ENCODE peak calls at places on chromosomes 4 and X, in six cellular contexts. One of them, this sample, is unnamed.

GRCh38 chr4:143443728-143444127 is 69.8 kb upstream of the SMARCA5 start:
- DNase-seq in tibial artery: no peak
- DNase-seq in GM12865: no peak
- DNase-seq in HCT116: no peak
- DNase-seq in cardiac fibroblast: no peak
- DNase-seq in right lobe of liver: no peak
- DNase-seq in this sample: no peak

GRCh38 chr4:168759321-168759720 is 250.7 kb downstream of the CBR4 start:
- DNase-seq in tibial artery: no peak
- DNase-seq in GM12865: no peak
- DNase-seq in HCT116: no peak
- DNase-seq in cardiac fibroblast: no peak
- DNase-seq in right lobe of liver: no peak
- DNase-seq in this sample: no peak

GRCh38 chrX:120561634-120562568 is 1.1 kb upstream of the CUL4B start:
- DNase-seq in tibial artery: no peak
- DNase-seq in GM12865: peak
- DNase-seq in HCT116: no peak
- DNase-seq in cardiac fibroblast: no peak
- DNase-seq in right lobe of liver: no peak
- DNase-seq in this sample: no peak

GRCh38 chr4:139171878-139172691 is 4.9 kb downstream of the ELF2 start:
- DNase-seq in tibial artery: no peak
- DNase-seq in GM12865: no peak
- DNase-seq in HCT116: no peak
- DNase-seq in cardiac fibroblast: peak
- DNase-seq in right lobe of liver: no peak
- DNase-seq in this sample: peak

GRCh38 chrX:15349046-15349445 is 13.7 kb upstream of the PIGA start:
- DNase-seq in tibial artery: no peak
- DNase-seq in GM12865: peak
- DNase-seq in HCT116: peak
- DNase-seq in cardiac fibroblast: peak
- DNase-seq in right lobe of liver: no peak
- DNase-seq in this sample: peak

GRCh38 chr4:153579872-153580271 is 104.2 kb upstream of the TLR2 start:
- DNase-seq in tibial artery: no peak
- DNase-seq in GM12865: no peak
- DNase-seq in HCT116: no peak
- DNase-seq in cardiac fibroblast: no peak
- DNase-seq in right lobe of liver: no peak
- DNase-seq in this sample: no peak

GRCh38 chrX:129597905-129598304 is 56.9 kb downstream of the APLN start:
- DNase-seq in tibial artery: no peak
- DNase-seq in GM12865: no peak
- DNase-seq in HCT116: no peak
- DNase-seq in cardiac fibroblast: no peak
- DNase-seq in right lobe of liver: no peak
- DNase-seq in this sample: no peak

GRCh38 chr4:18869166-18869565 is 847.6 kb upstream of the LCORL start:
- DNase-seq in tibial artery: no peak
- DNase-seq in GM12865: no peak
- DNase-seq in HCT116: no peak
- DNase-seq in cardiac fibroblast: no peak
- DNase-seq in right lobe of liver: no peak
- DNase-seq in this sample: peak

GRCh38 chr4:109730294-109731051 is 603 bp upstream of the PLA2G12A start:
- DNase-seq in tibial artery: peak
- DNase-seq in GM12865: no peak
- DNase-seq in HCT116: no peak
- DNase-seq in cardiac fibroblast: peak
- DNase-seq in right lobe of liver: peak
- DNase-seq in this sample: peak

GRCh38 chr4:96164814-96165351 is 325.0 kb downstream of the PDHA2 start:
- DNase-seq in tibial artery: no peak
- DNase-seq in GM12865: no peak
- DNase-seq in HCT116: no peak
- DNase-seq in cardiac fibroblast: peak
- DNase-seq in right lobe of liver: no peak
- DNase-seq in this sample: peak

GRCh38 chrX:51743179-51743957 is at the start of gene GSPT2:
- DNase-seq in tibial artery: peak
- DNase-seq in GM12865: peak
- DNase-seq in HCT116: no peak
- DNase-seq in cardiac fibroblast: peak
- DNase-seq in right lobe of liver: peak
- DNase-seq in this sample: peak

GRCh38 chrX:119726900-119727555 is 31.4 kb upstream of the SOWAHD start:
- DNase-seq in tibial artery: no peak
- DNase-seq in GM12865: peak
- DNase-seq in HCT116: no peak
- DNase-seq in cardiac fibroblast: no peak
- DNase-seq in right lobe of liver: no peak
- DNase-seq in this sample: no peak

GRCh38 chrX:74009041-74009440 is 294.9 kb upstream of the ZCCHC13 start:
- DNase-seq in tibial artery: no peak
- DNase-seq in GM12865: no peak
- DNase-seq in HCT116: no peak
- DNase-seq in cardiac fibroblast: peak
- DNase-seq in right lobe of liver: no peak
- DNase-seq in this sample: peak

GRCh38 chr4:2786794-2787229 is 6.1 kb upstream of the SH3BP2 start:
- DNase-seq in tibial artery: no peak
- DNase-seq in GM12865: no peak
- DNase-seq in HCT116: no peak
- DNase-seq in cardiac fibroblast: no peak
- DNase-seq in right lobe of liver: no peak
- DNase-seq in this sample: no peak

GRCh38 chrX:1462596-1463251 is 10.0 kb upstream of the ASMTL start:
- DNase-seq in tibial artery: peak
- DNase-seq in GM12865: no peak
- DNase-seq in HCT116: no peak
- DNase-seq in cardiac fibroblast: peak
- DNase-seq in right lobe of liver: no peak
- DNase-seq in this sample: peak

GRCh38 chr4:158020175-158020574 is 152.7 kb downstream of the GASK1B start:
- DNase-seq in tibial artery: peak
- DNase-seq in GM12865: no peak
- DNase-seq in HCT116: peak
- DNase-seq in cardiac fibroblast: peak
- DNase-seq in right lobe of liver: no peak
- DNase-seq in this sample: peak

GRCh38 chr4:173505924-173506779 is 23.9 kb downstream of the HAND2 start:
- DNase-seq in tibial artery: peak
- DNase-seq in GM12865: peak
- DNase-seq in HCT116: peak
- DNase-seq in cardiac fibroblast: peak
- DNase-seq in right lobe of liver: no peak
- DNase-seq in this sample: peak

GRCh38 chrX:40849906-40850672 is 114.7 kb upstream of the MED14 start:
- DNase-seq in tibial artery: no peak
- DNase-seq in GM12865: no peak
- DNase-seq in HCT116: no peak
- DNase-seq in cardiac fibroblast: no peak
- DNase-seq in right lobe of liver: no peak
- DNase-seq in this sample: peak

GRCh38 chr4:83852085-83852451 is 316.2 kb downstream of the GPAT3 start:
- DNase-seq in tibial artery: no peak
- DNase-seq in GM12865: no peak
- DNase-seq in HCT116: peak
- DNase-seq in cardiac fibroblast: no peak
- DNase-seq in right lobe of liver: no peak
- DNase-seq in this sample: peak

GRCh38 chr4:83108101-83108861 is 6.2 kb downstream of the PLAC8 start:
- DNase-seq in tibial artery: no peak
- DNase-seq in GM12865: peak
- DNase-seq in HCT116: no peak
- DNase-seq in cardiac fibroblast: no peak
- DNase-seq in right lobe of liver: no peak
- DNase-seq in this sample: no peak

GRCh38 chrX:41110801-41111625 is 25.8 kb downstream of the USP9X start:
- DNase-seq in tibial artery: no peak
- DNase-seq in GM12865: no peak
- DNase-seq in HCT116: no peak
- DNase-seq in cardiac fibroblast: peak
- DNase-seq in right lobe of liver: no peak
- DNase-seq in this sample: peak

GRCh38 chr4:118282692-118283091 is 70.1 kb downstream of the PRSS12 start:
- DNase-seq in tibial artery: no peak
- DNase-seq in GM12865: peak
- DNase-seq in HCT116: no peak
- DNase-seq in cardiac fibroblast: peak
- DNase-seq in right lobe of liver: peak
- DNase-seq in this sample: peak

GRCh38 chrX:1223253-1223621 is 10.8 kb upstream of the CRLF2 start:
- DNase-seq in tibial artery: no peak
- DNase-seq in GM12865: no peak
- DNase-seq in HCT116: no peak
- DNase-seq in cardiac fibroblast: no peak
- DNase-seq in right lobe of liver: no peak
- DNase-seq in this sample: no peak

GRCh38 chrX:52556741-52557140 is 39.9 kb upstream of the XAGE1B start:
- DNase-seq in tibial artery: no peak
- DNase-seq in GM12865: no peak
- DNase-seq in HCT116: no peak
- DNase-seq in cardiac fibroblast: no peak
- DNase-seq in right lobe of liver: no peak
- DNase-seq in this sample: no peak

DNA sequence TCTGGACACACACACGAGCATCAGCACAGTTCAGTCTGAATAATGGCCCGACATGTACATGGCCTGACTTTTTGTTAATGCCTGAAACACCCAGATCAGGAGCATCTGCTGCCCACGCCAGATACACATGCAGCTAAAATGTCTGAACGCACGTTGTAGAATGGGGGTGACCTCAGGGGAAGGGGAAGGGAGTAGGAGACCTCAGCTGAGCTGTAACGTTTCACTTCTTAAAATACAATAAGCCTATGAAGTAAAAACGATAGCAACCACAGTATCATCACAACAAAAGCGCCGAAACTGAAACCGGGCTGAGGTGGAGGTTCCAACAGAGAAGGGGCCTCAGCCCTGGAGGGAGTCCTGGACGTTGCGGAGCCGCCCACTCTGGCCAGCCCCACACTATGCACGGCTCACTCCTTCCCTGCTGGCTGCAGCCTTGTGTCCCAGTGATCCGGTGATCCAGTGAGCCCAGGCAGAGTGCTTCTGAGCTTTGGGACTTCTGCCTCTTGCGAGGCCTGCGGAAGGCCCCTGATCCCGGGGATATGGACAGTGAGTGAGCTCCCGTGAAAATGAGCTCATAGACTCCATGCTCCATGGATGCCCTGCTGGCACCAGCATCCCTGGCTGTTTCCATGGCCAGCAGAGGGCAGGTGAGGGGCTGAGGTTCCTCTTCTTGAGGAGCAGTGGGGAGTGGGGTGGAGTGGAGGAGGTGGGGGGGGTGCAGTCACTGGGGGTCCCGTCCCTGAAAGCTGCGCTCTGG is 52.0 kb downstream of the HMX1 start:
- DNase-seq in tibial artery: peak
- DNase-seq in GM12865: peak
- DNase-seq in HCT116: no peak
- DNase-seq in cardiac fibroblast: no peak
- DNase-seq in right lobe of liver: no peak
- DNase-seq in this sample: no peak
- TF ChIP-seq CTCF in tibial artery: no peak
- TF ChIP-seq CTCF in GM12865: no peak
- TF ChIP-seq CTCF in HCT116: peak
- TF ChIP-seq CTCF in cardiac fibroblast: no peak
- TF ChIP-seq CTCF in right lobe of liver: no peak
- TF ChIP-seq CTCF in this sample: no peak

GRCh38 chr4:184616633-184617471 is 32.4 kb downstream of the CASP3 start:
- DNase-seq in tibial artery: no peak
- DNase-seq in GM12865: peak
- DNase-seq in HCT116: no peak
- DNase-seq in cardiac fibroblast: no peak
- DNase-seq in right lobe of liver: no peak
- DNase-seq in this sample: no peak

GRCh38 chr4:184621518-184621917 is 27.7 kb downstream of the CASP3 start:
- DNase-seq in tibial artery: no peak
- DNase-seq in GM12865: no peak
- DNase-seq in HCT116: no peak
- DNase-seq in cardiac fibroblast: no peak
- DNase-seq in right lobe of liver: no peak
- DNase-seq in this sample: no peak

GRCh38 chr4:184620208-184620867 is 28.9 kb downstream of the CASP3 start:
- DNase-seq in tibial artery: no peak
- DNase-seq in GM12865: no peak
- DNase-seq in HCT116: no peak
- DNase-seq in cardiac fibroblast: no peak
- DNase-seq in right lobe of liver: no peak
- DNase-seq in this sample: no peak

GRCh38 chr4:184614509-184614908 is 34.7 kb downstream of the CASP3 start:
- DNase-seq in tibial artery: no peak
- DNase-seq in GM12865: no peak
- DNase-seq in HCT116: no peak
- DNase-seq in cardiac fibroblast: no peak
- DNase-seq in right lobe of liver: no peak
- DNase-seq in this sample: no peak

GRCh38 chr4:184617611-184618196 is 31.5 kb downstream of the CASP3 start:
- DNase-seq in tibial artery: no peak
- DNase-seq in GM12865: no peak
- DNase-seq in HCT116: no peak
- DNase-seq in cardiac fibroblast: peak
- DNase-seq in right lobe of liver: no peak
- DNase-seq in this sample: peak
- H3K4me3 ChIP-seq in tibial artery: no peak
- H3K4me3 ChIP-seq in GM12865: peak
- H3K4me3 ChIP-seq in HCT116: no peak
- H3K4me3 ChIP-seq in cardiac fibroblast: no peak
- H3K4me3 ChIP-seq in right lobe of liver: no peak
- H3K4me3 ChIP-seq in this sample: no peak

GRCh38 chr4:61588621-61589020 is 388.5 kb downstream of the ADGRL3 start:
- DNase-seq in tibial artery: no peak
- DNase-seq in GM12865: no peak
- DNase-seq in HCT116: no peak
- DNase-seq in cardiac fibroblast: no peak
- DNase-seq in right lobe of liver: no peak
- DNase-seq in this sample: no peak

DNA sequence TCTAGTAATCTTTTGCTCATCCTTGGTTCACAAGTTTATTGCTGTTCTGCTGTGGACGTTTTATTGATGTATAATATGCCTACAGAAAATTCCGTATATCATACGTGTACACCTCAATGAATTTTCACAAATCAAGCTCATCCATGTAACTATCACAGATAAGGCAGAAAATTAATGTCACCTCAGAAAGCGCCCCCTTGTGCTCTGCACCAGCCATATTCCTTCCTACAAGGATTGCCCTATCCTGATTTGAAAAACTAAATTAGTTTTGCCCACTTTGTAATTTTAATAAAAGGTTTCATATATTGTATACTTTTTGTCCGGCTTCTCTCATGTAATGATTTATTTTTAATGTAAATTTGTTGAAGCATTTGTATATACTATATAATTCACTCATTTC is 390.8 kb downstream of the ADGRL3 start:
- DNase-seq in tibial artery: no peak
- DNase-seq in GM12865: no peak
- DNase-seq in HCT116: no peak
- DNase-seq in cardiac fibroblast: no peak
- DNase-seq in right lobe of liver: no peak
- DNase-seq in this sample: no peak
- TF ChIP-seq CTCF in tibial artery: no peak
- TF ChIP-seq CTCF in GM12865: no peak
- TF ChIP-seq CTCF in HCT116: no peak
- TF ChIP-seq CTCF in cardiac fibroblast: peak
- TF ChIP-seq CTCF in right lobe of liver: no peak
- TF ChIP-seq CTCF in this sample: no peak

GRCh38 chr4:99504804-99505502 is 5.9 kb upstream of the C4orf17 start:
- DNase-seq in tibial artery: no peak
- DNase-seq in GM12865: no peak
- DNase-seq in HCT116: no peak
- DNase-seq in cardiac fibroblast: no peak
- DNase-seq in right lobe of liver: no peak
- DNase-seq in this sample: no peak
- H3K4me3 ChIP-seq in tibial artery: no peak
- H3K4me3 ChIP-seq in GM12865: no peak
- H3K4me3 ChIP-seq in HCT116: no peak
- H3K4me3 ChIP-seq in cardiac fibroblast: no peak
- H3K4me3 ChIP-seq in right lobe of liver: no peak
- H3K4me3 ChIP-seq in this sample: no peak

This sample was measured in fibroblast of villous mesenchyme.